ENCODE peak calls at places on chromosomes 13 and 19, in nine cellular contexts. One of them, this sample, is unnamed.

GRCh38 chr19:10043286-10043927 is 30.1 kb downstream of the RDH8 start:
- DNase-seq in activated T-helper 2 cell treated with anti-CD3 and anti-CD28 coated beads, Interferon-gamma antibody, Interleukin-2, Interleukin-4, amounts not matched to agents 10 μg/mL and 5 μg/mL and 100 μg/mL, durations not matched to agents 14 hours and 24 hours and 36 hours: no peak
- DNase-seq in NCI-H524 treated with DMSO at 0.1 percent for 48 hours: no peak
- DNase-seq in heart right ventricle: no peak
- DNase-seq in T-helper 1 cell: no peak
- DNase-seq in stimulated activated CD8-positive, alpha-beta memory T cell treated with anti-CD3 and anti-CD28 coated beads, Interleukin-2, amount 100 ng/mL, for 1 hour: no peak
- DNase-seq in activated T-cell treated with anti-CD3 and anti-CD28 coated beads for 1 hour: no peak
- DNase-seq in ELF-1: peak; percentile 28
- DNase-seq in Calu3: no peak
- DNase-seq in this sample: peak; percentile 56

GRCh38 chr19:50329146-50329925 is at the start of gene KCNC3:
- DNase-seq in heart right ventricle: peak; percentile 99
- DNase-seq in T-helper 1 cell: peak; percentile 87
- DNase-seq in activated T-cell treated with anti-CD3 and anti-CD28 coated beads for 1 hour: peak; percentile 90
- DNase-seq in stimulated activated CD8-positive, alpha-beta memory T cell treated with anti-CD3 and anti-CD28 coated beads, Interleukin-2, amount 100 ng/mL, for 1 hour: peak; percentile 32
- DNase-seq in activated T-helper 2 cell treated with anti-CD3 and anti-CD28 coated beads, Interferon-gamma antibody, Interleukin-2, Interleukin-4, amounts not matched to agents 10 μg/mL and 5 μg/mL and 100 μg/mL, durations not matched to agents 14 hours and 24 hours and 36 hours: peak; percentile 97
- DNase-seq in ELF-1: peak; percentile 100
- DNase-seq in Calu3: peak; percentile 99
- DNase-seq in NCI-H524 treated with DMSO at 0.1 percent for 48 hours: peak; percentile 40
- DNase-seq in this sample: no peak

GRCh38 chr19:58569191-58569942 is 3.8 kb downstream of the MZF1 start:
- DNase-seq in heart right ventricle: no peak
- DNase-seq in T-helper 1 cell: no peak
- DNase-seq in stimulated activated CD8-positive, alpha-beta memory T cell treated with anti-CD3 and anti-CD28 coated beads, Interleukin-2, amount 100 ng/mL, for 1 hour: no peak
- DNase-seq in ELF-1: no peak
- DNase-seq in NCI-H524 treated with DMSO at 0.1 percent for 48 hours: no peak
- DNase-seq in activated T-cell treated with anti-CD3 and anti-CD28 coated beads for 1 hour: no peak
- DNase-seq in Calu3: no peak
- DNase-seq in activated T-helper 2 cell treated with anti-CD3 and anti-CD28 coated beads, Interferon-gamma antibody, Interleukin-2, Interleukin-4, amounts not matched to agents 10 μg/mL and 5 μg/mL and 100 μg/mL, durations not matched to agents 14 hours and 24 hours and 36 hours: no peak
- DNase-seq in this sample: no peak

GRCh38 chr13:94947965-94948371 is 235.6 kb upstream of the SOX21 start:
- DNase-seq in Calu3: no peak
- DNase-seq in NCI-H524 treated with DMSO at 0.1 percent for 48 hours: no peak
- DNase-seq in activated T-helper 2 cell treated with anti-CD3 and anti-CD28 coated beads, Interferon-gamma antibody, Interleukin-2, Interleukin-4, amounts not matched to agents 10 μg/mL and 5 μg/mL and 100 μg/mL, durations not matched to agents 14 hours and 24 hours and 36 hours: no peak
- DNase-seq in ELF-1: peak; percentile 44
- DNase-seq in stimulated activated CD8-positive, alpha-beta memory T cell treated with anti-CD3 and anti-CD28 coated beads, Interleukin-2, amount 100 ng/mL, for 1 hour: no peak
- DNase-seq in T-helper 1 cell: no peak
- DNase-seq in heart right ventricle: no peak
- DNase-seq in activated T-cell treated with anti-CD3 and anti-CD28 coated beads for 1 hour: no peak
- DNase-seq in this sample: no peak

GRCh38 chr19:1847348-1847683 is 967 bp downstream of the REXO1 start:
- DNase-seq in heart right ventricle: no peak
- DNase-seq in activated T-helper 2 cell treated with anti-CD3 and anti-CD28 coated beads, Interferon-gamma antibody, Interleukin-2, Interleukin-4, amounts not matched to agents 10 μg/mL and 5 μg/mL and 100 μg/mL, durations not matched to agents 14 hours and 24 hours and 36 hours: no peak
- DNase-seq in stimulated activated CD8-positive, alpha-beta memory T cell treated with anti-CD3 and anti-CD28 coated beads, Interleukin-2, amount 100 ng/mL, for 1 hour: no peak
- DNase-seq in Calu3: no peak
- DNase-seq in ELF-1: no peak
- DNase-seq in NCI-H524 treated with DMSO at 0.1 percent for 48 hours: no peak
- DNase-seq in activated T-cell treated with anti-CD3 and anti-CD28 coated beads for 1 hour: no peak
- DNase-seq in T-helper 1 cell: no peak
- DNase-seq in this sample: no peak

GRCh38 chr13:70391678-70392077 is 283.4 kb upstream of the KLHL1 start:
- DNase-seq in T-helper 1 cell: no peak
- DNase-seq in stimulated activated CD8-positive, alpha-beta memory T cell treated with anti-CD3 and anti-CD28 coated beads, Interleukin-2, amount 100 ng/mL, for 1 hour: no peak
- DNase-seq in activated T-helper 2 cell treated with anti-CD3 and anti-CD28 coated beads, Interferon-gamma antibody, Interleukin-2, Interleukin-4, amounts not matched to agents 10 μg/mL and 5 μg/mL and 100 μg/mL, durations not matched to agents 14 hours and 24 hours and 36 hours: no peak
- DNase-seq in NCI-H524 treated with DMSO at 0.1 percent for 48 hours: no peak
- DNase-seq in heart right ventricle: no peak
- DNase-seq in ELF-1: no peak
- DNase-seq in activated T-cell treated with anti-CD3 and anti-CD28 coated beads for 1 hour: no peak
- DNase-seq in Calu3: no peak
- DNase-seq in this sample: no peak

GRCh38 chr13:111548805-111549204 is 228.4 kb downstream of the TEX29 start:
- DNase-seq in T-helper 1 cell: no peak
- DNase-seq in Calu3: no peak
- DNase-seq in ELF-1: no peak
- DNase-seq in activated T-cell treated with anti-CD3 and anti-CD28 coated beads for 1 hour: no peak
- DNase-seq in NCI-H524 treated with DMSO at 0.1 percent for 48 hours: no peak
- DNase-seq in activated T-helper 2 cell treated with anti-CD3 and anti-CD28 coated beads, Interferon-gamma antibody, Interleukin-2, Interleukin-4, amounts not matched to agents 10 μg/mL and 5 μg/mL and 100 μg/mL, durations not matched to agents 14 hours and 24 hours and 36 hours: no peak
- DNase-seq in heart right ventricle: no peak
- DNase-seq in stimulated activated CD8-positive, alpha-beta memory T cell treated with anti-CD3 and anti-CD28 coated beads, Interleukin-2, amount 100 ng/mL, for 1 hour: no peak
- DNase-seq in this sample: no peak

GRCh38 chr19:8485561-8486371 is 16.7 kb downstream of the PRAM1 start:
- DNase-seq in T-helper 1 cell: no peak
- DNase-seq in activated T-helper 2 cell treated with anti-CD3 and anti-CD28 coated beads, Interferon-gamma antibody, Interleukin-2, Interleukin-4, amounts not matched to agents 10 μg/mL and 5 μg/mL and 100 μg/mL, durations not matched to agents 14 hours and 24 hours and 36 hours: no peak
- DNase-seq in stimulated activated CD8-positive, alpha-beta memory T cell treated with anti-CD3 and anti-CD28 coated beads, Interleukin-2, amount 100 ng/mL, for 1 hour: no peak
- DNase-seq in heart right ventricle: no peak
- DNase-seq in ELF-1: no peak
- DNase-seq in NCI-H524 treated with DMSO at 0.1 percent for 48 hours: no peak
- DNase-seq in Calu3: no peak
- DNase-seq in activated T-cell treated with anti-CD3 and anti-CD28 coated beads for 1 hour: no peak
- DNase-seq in this sample: no peak

GRCh38 chr13:74128171-74128767 is 5.9 kb downstream of the KLF12 start:
- DNase-seq in stimulated activated CD8-positive, alpha-beta memory T cell treated with anti-CD3 and anti-CD28 coated beads, Interleukin-2, amount 100 ng/mL, for 1 hour: no peak
- DNase-seq in activated T-helper 2 cell treated with anti-CD3 and anti-CD28 coated beads, Interferon-gamma antibody, Interleukin-2, Interleukin-4, amounts not matched to agents 10 μg/mL and 5 μg/mL and 100 μg/mL, durations not matched to agents 14 hours and 24 hours and 36 hours: no peak
- DNase-seq in T-helper 1 cell: no peak
- DNase-seq in NCI-H524 treated with DMSO at 0.1 percent for 48 hours: no peak
- DNase-seq in Calu3: no peak
- DNase-seq in activated T-cell treated with anti-CD3 and anti-CD28 coated beads for 1 hour: no peak
- DNase-seq in ELF-1: no peak
- DNase-seq in heart right ventricle: no peak
- DNase-seq in this sample: no peak

GRCh38 chr13:50726164-50726563 is 117.3 kb downstream of the DLEU7 start:
- DNase-seq in T-helper 1 cell: no peak
- DNase-seq in NCI-H524 treated with DMSO at 0.1 percent for 48 hours: no peak
- DNase-seq in heart right ventricle: no peak
- DNase-seq in Calu3: no peak
- DNase-seq in activated T-cell treated with anti-CD3 and anti-CD28 coated beads for 1 hour: no peak
- DNase-seq in stimulated activated CD8-positive, alpha-beta memory T cell treated with anti-CD3 and anti-CD28 coated beads, Interleukin-2, amount 100 ng/mL, for 1 hour: no peak
- DNase-seq in activated T-helper 2 cell treated with anti-CD3 and anti-CD28 coated beads, Interferon-gamma antibody, Interleukin-2, Interleukin-4, amounts not matched to agents 10 μg/mL and 5 μg/mL and 100 μg/mL, durations not matched to agents 14 hours and 24 hours and 36 hours: no peak
- DNase-seq in ELF-1: peak; percentile 6
- DNase-seq in this sample: no peak

GRCh38 chr13:85729296-85729695 is 69.9 kb downstream of the SLITRK6 start:
- DNase-seq in activated T-cell treated with anti-CD3 and anti-CD28 coated beads for 1 hour: no peak
- DNase-seq in stimulated activated CD8-positive, alpha-beta memory T cell treated with anti-CD3 and anti-CD28 coated beads, Interleukin-2, amount 100 ng/mL, for 1 hour: no peak
- DNase-seq in T-helper 1 cell: no peak
- DNase-seq in activated T-helper 2 cell treated with anti-CD3 and anti-CD28 coated beads, Interferon-gamma antibody, Interleukin-2, Interleukin-4, amounts not matched to agents 10 μg/mL and 5 μg/mL and 100 μg/mL, durations not matched to agents 14 hours and 24 hours and 36 hours: no peak
- DNase-seq in ELF-1: no peak
- DNase-seq in NCI-H524 treated with DMSO at 0.1 percent for 48 hours: no peak
- DNase-seq in Calu3: no peak
- DNase-seq in heart right ventricle: no peak
- DNase-seq in this sample: no peak

GRCh38 chr13:36432106-36432544 is at the start of gene CCNA1:
- DNase-seq in activated T-helper 2 cell treated with anti-CD3 and anti-CD28 coated beads, Interferon-gamma antibody, Interleukin-2, Interleukin-4, amounts not matched to agents 10 μg/mL and 5 μg/mL and 100 μg/mL, durations not matched to agents 14 hours and 24 hours and 36 hours: peak; percentile 32
- DNase-seq in Calu3: no peak
- DNase-seq in heart right ventricle: peak; percentile 4
- DNase-seq in stimulated activated CD8-positive, alpha-beta memory T cell treated with anti-CD3 and anti-CD28 coated beads, Interleukin-2, amount 100 ng/mL, for 1 hour: no peak
- DNase-seq in ELF-1: peak; percentile 80
- DNase-seq in NCI-H524 treated with DMSO at 0.1 percent for 48 hours: peak; percentile 32
- DNase-seq in activated T-cell treated with anti-CD3 and anti-CD28 coated beads for 1 hour: no peak
- DNase-seq in T-helper 1 cell: no peak
- DNase-seq in this sample: peak; percentile 22

GRCh38 chr13:50149143-50149703 is 134.0 kb downstream of the KCNRG start:
- DNase-seq in activated T-helper 2 cell treated with anti-CD3 and anti-CD28 coated beads, Interferon-gamma antibody, Interleukin-2, Interleukin-4, amounts not matched to agents 10 μg/mL and 5 μg/mL and 100 μg/mL, durations not matched to agents 14 hours and 24 hours and 36 hours: no peak
- DNase-seq in NCI-H524 treated with DMSO at 0.1 percent for 48 hours: no peak
- DNase-seq in Calu3: no peak
- DNase-seq in T-helper 1 cell: no peak
- DNase-seq in ELF-1: no peak
- DNase-seq in heart right ventricle: no peak
- DNase-seq in stimulated activated CD8-positive, alpha-beta memory T cell treated with anti-CD3 and anti-CD28 coated beads, Interleukin-2, amount 100 ng/mL, for 1 hour: no peak
- DNase-seq in activated T-cell treated with anti-CD3 and anti-CD28 coated beads for 1 hour: no peak
- DNase-seq in this sample: no peak

GRCh38 chr13:111850458-111850857 is 216.5 kb upstream of the SOX1 start:
- DNase-seq in stimulated activated CD8-positive, alpha-beta memory T cell treated with anti-CD3 and anti-CD28 coated beads, Interleukin-2, amount 100 ng/mL, for 1 hour: no peak
- DNase-seq in ELF-1: no peak
- DNase-seq in activated T-cell treated with anti-CD3 and anti-CD28 coated beads for 1 hour: no peak
- DNase-seq in Calu3: no peak
- DNase-seq in activated T-helper 2 cell treated with anti-CD3 and anti-CD28 coated beads, Interferon-gamma antibody, Interleukin-2, Interleukin-4, amounts not matched to agents 10 μg/mL and 5 μg/mL and 100 μg/mL, durations not matched to agents 14 hours and 24 hours and 36 hours: no peak
- DNase-seq in NCI-H524 treated with DMSO at 0.1 percent for 48 hours: no peak
- DNase-seq in heart right ventricle: no peak
- DNase-seq in T-helper 1 cell: no peak
- DNase-seq in this sample: no peak

GRCh38 chr13:64311948-64312347 is 2896.3 kb upstream of the PCDH20 start:
- DNase-seq in activated T-cell treated with anti-CD3 and anti-CD28 coated beads for 1 hour: no peak
- DNase-seq in NCI-H524 treated with DMSO at 0.1 percent for 48 hours: no peak
- DNase-seq in T-helper 1 cell: no peak
- DNase-seq in stimulated activated CD8-positive, alpha-beta memory T cell treated with anti-CD3 and anti-CD28 coated beads, Interleukin-2, amount 100 ng/mL, for 1 hour: no peak
- DNase-seq in ELF-1: no peak
- DNase-seq in activated T-helper 2 cell treated with anti-CD3 and anti-CD28 coated beads, Interferon-gamma antibody, Interleukin-2, Interleukin-4, amounts not matched to agents 10 μg/mL and 5 μg/mL and 100 μg/mL, durations not matched to agents 14 hours and 24 hours and 36 hours: no peak
- DNase-seq in heart right ventricle: no peak
- DNase-seq in Calu3: no peak
- DNase-seq in this sample: no peak

GRCh38 chr19:30667227-30667626 is 295.0 kb downstream of the ZNF536 start:
- DNase-seq in Calu3: no peak
- DNase-seq in activated T-helper 2 cell treated with anti-CD3 and anti-CD28 coated beads, Interferon-gamma antibody, Interleukin-2, Interleukin-4, amounts not matched to agents 10 μg/mL and 5 μg/mL and 100 μg/mL, durations not matched to agents 14 hours and 24 hours and 36 hours: no peak
- DNase-seq in T-helper 1 cell: no peak
- DNase-seq in activated T-cell treated with anti-CD3 and anti-CD28 coated beads for 1 hour: no peak
- DNase-seq in heart right ventricle: no peak
- DNase-seq in stimulated activated CD8-positive, alpha-beta memory T cell treated with anti-CD3 and anti-CD28 coated beads, Interleukin-2, amount 100 ng/mL, for 1 hour: no peak
- DNase-seq in NCI-H524 treated with DMSO at 0.1 percent for 48 hours: no peak
- DNase-seq in ELF-1: no peak
- DNase-seq in this sample: no peak

GRCh38 chr13:27415116-27415515 is 9.3 kb upstream of the GTF3A start:
- DNase-seq in stimulated activated CD8-positive, alpha-beta memory T cell treated with anti-CD3 and anti-CD28 coated beads, Interleukin-2, amount 100 ng/mL, for 1 hour: no peak
- DNase-seq in ELF-1: no peak
- DNase-seq in activated T-helper 2 cell treated with anti-CD3 and anti-CD28 coated beads, Interferon-gamma antibody, Interleukin-2, Interleukin-4, amounts not matched to agents 10 μg/mL and 5 μg/mL and 100 μg/mL, durations not matched to agents 14 hours and 24 hours and 36 hours: no peak
- DNase-seq in T-helper 1 cell: no peak
- DNase-seq in heart right ventricle: no peak
- DNase-seq in activated T-cell treated with anti-CD3 and anti-CD28 coated beads for 1 hour: no peak
- DNase-seq in NCI-H524 treated with DMSO at 0.1 percent for 48 hours: peak; percentile 15
- DNase-seq in Calu3: no peak
- DNase-seq in this sample: peak; percentile 89

This sample was measured in myocyte.